ENCODE peak calls at places on chromosomes 6 and 20, in eight cellular contexts. B is tibial artery, S is ovary, C is sigmoid colon, Z is AG04450, W is thoracic aorta, J is neural progenitor cell, M is cardiac muscle cell. I is an unnamed sample.

GRCh38 chr6:5087389-5087788 is 2.2 kb downstream of the PPP1R3G start:
- DNase-seq in B (peak), Z (no peak), W (no peak), M (no peak), C (no peak), S (no peak), J (peak), I (no peak)

GRCh38 chr6:53916804-53917463 is 122.1 kb downstream of the LRRC1 start:
- DNase-seq in B (no peak), M (no peak), W (no peak), Z (no peak), S (no peak), C (no peak), J (no peak), I (no peak)

GRCh38 chr6:48744948-48745347 is 634.0 kb upstream of the PTCHD4 start:
- DNase-seq in C (no peak), J (no peak), Z (no peak), M (no peak), W (no peak), S (no peak), B (no peak), I (no peak)

GRCh38 chr6:104954091-104954797 is 2.7 kb upstream of the LIN28B start:
- DNase-seq in J (peak), S (no peak), B (no peak), W (no peak), M (peak), C (no peak), Z (no peak), I (no peak)

GRCh38 chr6:71034578-71034977 is 77.7 kb upstream of the B3GAT2 start:
- DNase-seq in M (no peak), C (no peak), S (no peak), W (no peak), J (no peak), B (no peak), Z (no peak), I (no peak)

GRCh38 chr6:15505463-15505918 is 157.3 kb downstream of the DTNBP1 start:
- DNase-seq in Z (no peak), M (no peak), C (peak), S (no peak), J (no peak), W (no peak), B (no peak), I (no peak)

GRCh38 chr6:42260424-42260888 is 42.8 kb upstream of the MRPS10 start:
- DNase-seq in W (no peak), C (peak), Z (no peak), M (no peak), B (no peak), J (no peak), S (no peak), I (no peak)

GRCh38 chr6:101397199-101397598 is 3.7 kb downstream of the GRIK2 start:
- DNase-seq in J (peak), C (no peak), M (no peak), Z (no peak), W (no peak), S (no peak), B (no peak), I (no peak)

GRCh38 chr6:154815938-154816820 is 83.0 kb downstream of the SCAF8 start:
- DNase-seq in M (no peak), J (no peak), C (no peak), Z (no peak), B (no peak), S (no peak), W (no peak), I (no peak)

GRCh38 chr20:48166082-48166835 is 381.0 kb upstream of the SULF2 start:
- DNase-seq in J (no peak), C (no peak), M (no peak), Z (no peak), W (no peak), S (no peak), B (no peak), I (no peak)

GRCh38 chr6:78192057-78192456 is 539.2 kb downstream of the MEI4 start:
- DNase-seq in Z (no peak), W (no peak), B (no peak), M (no peak), C (no peak), S (no peak), J (no peak), I (no peak)

GRCh38 chr6:144931172-144932035 is 646.3 kb downstream of the UTRN start:
- DNase-seq in M (peak), B (no peak), S (no peak), W (no peak), Z (no peak), C (no peak), J (peak), I (peak)

GRCh38 chr20:17511401-17511800 is 19.8 kb downstream of the BFSP1 start:
- DNase-seq in W (no peak), Z (no peak), C (no peak), M (no peak), S (no peak), J (no peak), B (no peak), I (no peak)

GRCh38 chr6:137112067-137112355 is 61.4 kb downstream of the IL22RA2 start:
- DNase-seq in S (no peak), W (no peak), B (no peak), J (no peak), M (no peak), C (no peak), Z (no peak), I (no peak)

GRCh38 chr20:32285621-32286334 is 8.3 kb downstream of the KIF3B start:
- DNase-seq in S (no peak), W (no peak), M (peak), Z (no peak), C (no peak), J (no peak), B (no peak), I (no peak)

GRCh38 chr6:148881593-148882311 is 134.9 kb downstream of the UST start:
- DNase-seq in M (no peak), W (no peak), C (no peak), S (no peak), J (no peak), B (no peak), Z (no peak), I (no peak)

GRCh38 chr6:166420351-166420750 is 37.6 kb upstream of the MPC1 start:
- DNase-seq in W (no peak), C (no peak), B (no peak), Z (no peak), S (no peak), J (no peak), M (peak), I (no peak)

GRCh38 chr20:44576297-44576696 is 6.1 kb upstream of the PKIG start:
- DNase-seq in J (no peak), M (no peak), Z (no peak), C (no peak), B (no peak), S (no peak), W (no peak), I (no peak)
- H3K27ac ChIP-seq in J (no peak), M (no peak), Z (peak), C (peak), B (peak), S (no peak), W (no peak), I (no peak)

DNA sequence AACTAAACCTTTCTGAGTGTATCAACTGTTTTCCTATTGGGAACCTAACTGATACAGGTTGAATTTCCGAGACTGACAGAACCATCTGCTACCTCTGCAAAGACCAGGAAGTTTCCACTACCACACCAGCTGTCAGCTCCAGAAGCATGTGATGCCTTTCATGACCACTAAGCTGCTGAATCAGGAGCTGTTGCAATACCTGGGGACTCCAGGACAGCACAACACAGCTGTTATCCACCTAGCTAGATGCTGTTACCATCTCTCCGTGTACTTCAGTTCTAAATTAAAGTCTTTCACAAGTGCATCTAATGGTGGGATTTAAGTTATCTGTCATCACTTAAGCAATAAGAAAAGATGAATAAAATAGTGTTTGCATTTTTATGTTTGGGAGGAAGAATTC is 158.2 kb upstream of the IMPG1 start:
- DNase-seq in J (no peak), C (no peak), S (no peak), M (no peak), B (no peak), W (no peak), Z (no peak), I (peak)
- TF ChIP-seq CTCF in J (no peak), C (no peak), S (no peak), M (no peak), B (no peak), W (no peak), Z (no peak), I (no peak)

GRCh38 chr20:57400821-57401564 is 9.8 kb downstream of the RBM38 start:
- DNase-seq in Z (no peak), C (peak), M (no peak), S (peak), W (no peak), J (no peak), B (no peak), I (no peak)
- H3K4me3 ChIP-seq in Z (no peak), C (peak), M (no peak), S (no peak), W (no peak), J (no peak), B (no peak), I (no peak)

DNA sequence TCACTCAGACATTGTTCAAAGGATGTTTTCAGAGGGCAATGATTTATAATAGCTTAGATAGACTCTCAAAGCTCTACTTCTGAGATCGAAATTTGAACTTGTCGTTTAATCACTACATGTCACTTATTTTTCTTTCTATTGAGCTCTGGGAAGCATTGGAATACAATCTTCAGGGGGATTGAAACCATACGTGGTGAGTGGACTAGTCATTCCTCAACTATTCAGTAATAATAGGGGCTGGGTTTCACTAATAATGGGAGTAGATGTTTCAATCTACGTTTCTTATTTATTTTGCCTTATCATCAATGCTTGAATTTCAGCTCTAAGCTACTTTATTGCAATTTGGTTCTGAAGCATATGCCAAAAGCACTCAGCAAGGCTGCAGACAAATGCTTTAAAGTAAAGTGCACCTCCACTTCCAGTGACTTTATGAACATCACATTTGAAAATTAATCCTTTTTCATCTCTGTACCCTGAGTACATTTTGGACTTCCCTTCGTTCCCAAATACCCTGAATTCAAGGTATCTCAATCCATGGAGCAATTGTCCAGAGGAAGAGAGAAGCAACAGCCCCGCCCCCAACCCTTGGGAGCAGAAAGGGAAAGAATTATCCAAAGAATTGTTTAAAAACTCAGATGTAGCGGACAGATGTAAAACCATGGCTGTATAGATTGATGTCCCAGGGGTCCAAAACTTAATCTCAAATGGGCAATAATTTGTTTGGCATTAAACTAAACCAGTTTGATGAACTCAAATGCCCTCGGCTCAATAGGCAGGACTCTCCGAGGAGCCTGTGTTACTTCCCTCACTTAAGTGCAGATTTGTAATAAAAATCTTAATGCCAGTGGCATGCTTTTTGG is 68.1 kb downstream of the HFE start:
- DNase-seq in B (peak), M (peak), Z (no peak), C (peak), J (peak), S (peak), W (no peak), I (no peak)
- H3K27ac ChIP-seq in B (peak), M (peak), Z (peak), C (peak), J (peak), S (peak), W (peak), I (peak)

GRCh38 chr6:44028767-44029166 is 98.5 kb downstream of the MRPL14 start:
- DNase-seq in B (no peak), M (no peak), Z (no peak), C (peak), J (no peak), W (no peak), S (no peak), I (no peak)
- TF ChIP-seq CTCF in B (no peak), M (peak), Z (peak), C (no peak), J (peak), W (no peak), S (no peak), I (no peak)

GRCh38 chr20:7696311-7696710 is 243.9 kb downstream of the HAO1 start:
- DNase-seq in C (no peak), M (no peak), B (no peak), Z (no peak), S (no peak), J (no peak), W (no peak), I (no peak)
- H3K4me3 ChIP-seq in C (no peak), M (no peak), B (no peak), Z (no peak), S (no peak), J (no peak), W (no peak), I (no peak)

DNA sequence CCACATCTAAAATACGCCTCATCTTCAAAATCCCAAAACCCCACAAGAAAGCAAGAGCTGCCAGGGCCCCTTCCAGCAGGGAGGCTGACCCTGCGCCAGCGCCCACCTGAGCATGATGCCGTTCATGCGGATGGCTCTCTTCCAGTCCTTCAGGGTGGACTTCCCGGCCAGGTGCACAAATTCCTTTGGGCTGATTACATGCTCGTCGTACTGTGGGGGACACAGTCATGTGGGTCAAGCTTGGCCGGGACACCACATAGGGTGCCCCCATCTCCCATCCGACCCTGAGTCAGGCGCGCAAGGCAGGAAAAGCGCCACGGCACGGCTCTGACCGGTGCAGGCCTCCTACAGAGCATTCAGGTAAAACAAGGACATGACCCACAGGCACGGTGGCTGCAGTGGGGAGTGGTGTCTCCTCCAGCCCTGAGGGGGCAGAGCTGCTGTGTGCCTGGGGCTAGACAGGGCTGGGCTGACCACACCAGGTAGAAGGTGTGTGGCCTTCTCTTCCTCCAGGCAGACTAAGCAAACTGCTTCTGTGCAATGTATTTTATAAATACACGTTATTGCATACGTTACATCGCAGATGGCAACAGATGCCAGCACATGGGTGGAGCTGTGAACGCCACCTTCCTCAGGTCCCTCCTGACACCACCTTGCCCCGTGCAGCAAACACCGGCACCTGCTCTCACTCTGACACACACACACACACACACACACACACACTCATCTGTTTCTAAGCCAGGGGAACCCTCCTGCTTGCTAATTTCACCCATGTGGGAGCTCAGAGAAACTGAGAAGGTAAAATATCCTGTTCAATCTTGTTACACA is 23.8 kb upstream of the HELZ2 start:
- DNase-seq in M (no peak), C (no peak), Z (no peak), J (no peak), S (no peak), W (no peak), B (no peak), I (no peak)
- H3K27ac ChIP-seq in M (no peak), C (no peak), Z (no peak), J (no peak), S (no peak), W (no peak), B (no peak), I (no peak)

GRCh38 chr6:13384506-13384905 is 56.2 kb upstream of the TBC1D7 start:
- DNase-seq in W (no peak), M (no peak), Z (no peak), C (no peak), J (no peak), B (no peak), S (no peak), I (no peak)

GRCh38 chr6:13384966-13385365 is 56.6 kb upstream of the TBC1D7 start:
- DNase-seq in B (no peak), J (no peak), S (no peak), C (no peak), Z (no peak), W (no peak), M (peak), I (no peak)

GRCh38 chr6:13380761-13381160 is 52.4 kb upstream of the TBC1D7 start:
- DNase-seq in W (no peak), M (no peak), S (no peak), B (no peak), Z (no peak), C (no peak), J (no peak), I (no peak)

GRCh38 chr6:13378669-13379590 is 50.6 kb upstream of the TBC1D7 start:
- DNase-seq in B (no peak), S (no peak), J (no peak), C (no peak), M (no peak), W (no peak), Z (no peak), I (peak)

GRCh38 chr6:13383280-13384163 is 55.2 kb upstream of the TBC1D7 start:
- DNase-seq in Z (no peak), C (no peak), S (no peak), W (no peak), B (no peak), M (no peak), J (no peak), I (peak)
- TF ChIP-seq CTCF in Z (peak), C (peak), S (no peak), W (peak), B (no peak), M (no peak), J (no peak), I (no peak)

DNA sequence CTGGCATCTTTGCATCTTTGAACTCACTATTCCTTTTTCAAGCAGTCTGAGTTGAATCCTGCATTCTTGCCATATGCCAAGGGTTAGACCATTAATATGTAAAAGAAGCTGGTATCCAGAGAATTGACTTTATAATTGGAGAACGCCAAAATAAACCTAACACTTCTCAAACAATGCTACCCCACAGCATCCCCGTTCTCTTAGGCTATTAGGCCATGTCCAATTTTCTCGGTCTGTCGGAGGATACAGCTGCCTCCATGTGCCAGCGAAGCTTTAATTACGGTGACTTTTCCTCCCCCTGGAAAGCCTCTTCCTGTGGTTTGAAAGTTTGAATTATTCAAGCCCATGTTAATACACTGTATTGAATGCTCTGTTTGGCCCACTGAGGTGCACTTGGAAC is 60.6 kb downstream of the HS3ST5 start:
- DNase-seq in C (no peak), B (no peak), J (no peak), M (no peak), W (no peak), S (no peak), Z (no peak), I (no peak)
- H3K4me3 ChIP-seq in C (no peak), B (no peak), J (no peak), M (no peak), W (no peak), S (no peak), Z (no peak), I (no peak)

GRCh38 chr20:49657118-49657901 is 56.4 kb downstream of the B4GALT5 start:
- DNase-seq in J (no peak), W (no peak), Z (peak), S (no peak), C (no peak), B (peak), M (no peak), I (no peak)
- H3K27ac ChIP-seq in J (no peak), W (peak), Z (no peak), S (no peak), C (no peak), B (no peak), M (no peak), I (no peak)

I was measured in pancreas.